ENCODE peak calls at places on chromosome 20, in four cellular contexts. K is cardiac muscle cell, N is ovary, R is WERI-Rb-1. E is an unnamed sample. For H3K27me3, the result is how much of the 10 kb centered on the place peaks cover.

GRCh38 chr20:7695622-7696021 is 244.6 kb downstream of the HAO1 start:
- DNase-seq in K (peak), N (no peak), R (no peak), E (no peak)

GRCh38 chr20:9255171-9255570 is 186.3 kb downstream of the PLCB4 start:
- DNase-seq in K (no peak), N (no peak), R (no peak), E (no peak)

GRCh38 chr20:6416371-6416770 is 293.5 kb upstream of the FERMT1 start:
- DNase-seq in K (no peak), N (no peak), R (no peak), E (no peak)

GRCh38 chr20:11912013-11912663 is 5.6 kb upstream of the BTBD3 start:
- DNase-seq in K (peak), N (no peak), R (peak), E (peak)

GRCh38 chr20:61487346-61488022 is 235.4 kb downstream of the CDH4 start:
- DNase-seq in K (no peak), N (no peak), R (no peak), E (no peak)

GRCh38 chr20:25281541-25281991 is 33.7 kb downstream of the PYGB start:
- DNase-seq in K (no peak), N (peak), R (peak), E (peak)

GRCh38 chr20:56463428-56463827 is 5.0 kb upstream of the RTF2 start:
- DNase-seq in K (no peak), N (no peak), R (no peak), E (no peak)

GRCh38 chr20:8094415-8094818 is 37.6 kb upstream of the PLCB1 start:
- DNase-seq in K (peak), N (peak), R (no peak), E (peak)

GRCh38 chr20:21173496-21174025 is 47.7 kb downstream of the KIZ start:
- DNase-seq in K (peak), N (no peak), R (no peak), E (no peak)

GRCh38 chr20:64037498-64038213 is 1.7 kb downstream of the C20orf204 start:
- DNase-seq in K (no peak), N (no peak), R (peak), E (peak)

GRCh38 chr20:62595491-62595890 is 46.8 kb upstream of the SLCO4A1 start:
- DNase-seq in K (peak), N (peak), R (no peak), E (no peak)

GRCh38 chr20:45138451-45139300 is 14.4 kb upstream of the WFDC12 start:
- DNase-seq in K (peak), N (no peak), R (peak), E (peak)

GRCh38 chr20:54512694-54513093 is 37.3 kb downstream of the DOK5 start:
- DNase-seq in K (no peak), N (no peak), R (no peak), E (no peak)

GRCh38 chr20:62651285-62652021 is 9.2 kb downstream of the SLCO4A1 start:
- DNase-seq in K (peak), N (peak), R (no peak), E (peak)

GRCh38 chr20:47338131-47338628 is 18.3 kb downstream of the ZMYND8 start:
- DNase-seq in K (no peak), N (no peak), R (no peak), E (no peak)

GRCh38 chr20:19015326-19015725 is 197.1 kb upstream of the SLC24A3 start:
- DNase-seq in K (no peak), N (no peak), R (no peak), E (no peak)

GRCh38 chr20:43751167-43752050 is 24.6 kb upstream of the GTSF1L start:
- DNase-seq in K (peak), N (no peak), R (no peak), E (no peak)

GRCh38 chr20:12594410-12595130 is 414.2 kb upstream of the SPTLC3 start:
- DNase-seq in K (peak), N (no peak), R (no peak), E (peak)

GRCh38 chr20:3980260-3981131 is 34.9 kb downstream of the RNF24 start:
- DNase-seq in K (peak), N (no peak), R (no peak), E (peak)

GRCh38 chr20:13771853-13772453 is 12.8 kb downstream of the ESF1 start:
- DNase-seq in K (peak), N (no peak), R (no peak), E (no peak)

GRCh38 chr20:59232618-59233017 is 67.8 kb upstream of the EDN3 start:
- DNase-seq in K (no peak), N (no peak), R (no peak), E (no peak)

GRCh38 chr20:32602273-32602672 is 17.1 kb upstream of the NOL4L start:
- DNase-seq in K (no peak), N (no peak), R (no peak), E (no peak)
- H3K27me3 ChIP-seq in K (under half), N (under half), R (under half), E (under half)

DNA sequence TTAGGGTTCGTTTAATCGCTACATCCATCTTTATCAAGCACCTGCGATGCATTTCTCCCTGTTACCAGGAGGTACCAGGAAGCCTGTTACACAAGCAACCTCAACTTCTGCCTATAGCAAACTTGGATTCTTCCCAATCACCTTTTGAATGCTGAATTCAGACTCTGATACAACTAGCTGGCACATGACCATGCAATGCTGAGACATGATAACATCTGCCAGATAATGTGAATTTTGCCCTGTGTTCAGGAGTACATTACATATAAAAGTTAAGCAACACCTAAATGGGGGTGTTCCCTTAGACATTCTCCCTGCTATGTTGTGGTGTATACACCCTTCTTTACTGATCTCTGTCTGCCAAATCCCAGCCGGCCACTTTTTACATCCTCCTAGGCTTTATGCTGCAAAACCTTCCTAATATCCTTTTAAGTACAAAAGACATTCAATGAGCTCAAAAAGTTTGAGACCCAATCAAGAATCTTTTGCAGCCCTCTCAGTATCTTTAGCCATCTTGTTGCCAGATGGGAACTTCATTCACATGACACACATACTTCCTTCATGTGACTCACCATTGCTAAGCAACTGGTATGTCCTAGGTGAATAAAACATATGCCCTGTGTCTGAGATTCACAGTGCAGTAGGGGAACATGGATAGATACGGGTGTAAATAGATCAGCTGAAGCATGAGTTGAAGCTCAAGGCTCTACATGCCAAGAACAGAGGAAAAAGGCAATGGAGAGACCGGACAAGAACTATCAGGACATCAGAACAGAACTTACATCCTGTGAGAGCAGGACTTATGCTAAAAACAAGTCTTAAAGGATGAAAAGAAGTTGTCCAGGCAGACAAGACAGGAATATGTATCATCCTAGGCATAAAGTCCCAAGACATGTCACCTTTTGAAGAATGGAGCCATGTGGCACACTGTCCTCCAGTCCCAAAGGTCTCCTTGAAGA is 84.3 kb downstream of the ZHX3 start:
- DNase-seq in K (peak), N (no peak), R (no peak), E (no peak)
- H3K4me3 ChIP-seq in K (no peak), N (no peak), R (no peak), E (peak)

GRCh38 chr20:38115205-38115604 is 49.9 kb downstream of the TGM2 start:
- DNase-seq in K (no peak), N (no peak), R (no peak), E (no peak)
- TF ChIP-seq CTCF in K (no peak), N (no peak), R (no peak), E (peak)

GRCh38 chr20:23199356-23199755 is 113.2 kb upstream of the CD93 start:
- DNase-seq in K (no peak), N (no peak), R (no peak), E (no peak)
- H3K27me3 ChIP-seq in K (under half), N (under half), R (half or more), E (under half)

DNA sequence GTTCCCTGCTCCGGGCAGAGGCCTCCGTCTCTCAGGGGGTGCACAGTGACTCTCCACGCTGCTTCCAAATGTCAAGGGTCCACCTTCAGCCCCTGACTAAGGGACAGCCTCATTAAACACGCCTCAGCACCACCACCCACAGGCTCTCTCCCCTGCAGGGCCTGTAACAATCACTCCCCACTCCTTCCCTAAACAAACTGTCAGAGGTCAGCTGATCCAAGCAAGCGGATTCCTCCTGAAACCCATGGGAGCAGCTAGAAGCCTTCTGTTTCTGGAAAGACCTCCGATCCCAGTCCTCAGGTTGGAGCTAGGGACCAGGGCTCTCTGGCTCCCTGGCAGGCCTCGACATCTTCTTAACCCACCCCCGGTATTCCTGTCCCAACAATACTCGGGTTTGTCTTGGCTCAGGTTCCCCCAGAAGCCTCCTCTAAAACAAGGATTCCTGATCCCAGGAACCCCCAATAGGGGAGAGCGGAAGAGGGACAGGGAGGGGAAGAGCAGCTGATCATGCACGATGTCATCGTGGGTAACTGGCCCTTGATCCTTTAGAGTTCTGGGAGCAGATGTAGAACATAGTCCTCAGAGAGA is 180.9 kb downstream of the ZNF217 start:
- DNase-seq in K (no peak), N (no peak), R (no peak), E (no peak)
- H3K4me3 ChIP-seq in K (no peak), N (no peak), R (no peak), E (no peak)

GRCh38 chr20:50509923-50510705 is at the start of gene PTPN1:
- DNase-seq in K (peak), N (peak), R (peak), E (peak)
- TF ChIP-seq CTCF in K (no peak), N (no peak), R (no peak), E (no peak)

DNA sequence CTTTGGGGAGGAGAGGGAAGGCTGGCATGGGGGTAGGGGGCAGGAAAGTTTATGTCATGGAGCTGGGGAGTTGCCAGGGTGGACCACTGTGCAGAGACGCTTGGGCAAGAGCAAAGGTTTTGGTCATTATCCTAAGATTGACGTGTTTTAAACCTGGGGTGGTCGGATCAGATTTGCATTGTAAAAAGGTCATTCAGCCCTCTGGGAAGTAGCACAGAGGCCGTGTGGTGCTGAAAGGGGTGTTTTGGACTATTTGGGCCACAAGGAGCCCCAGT is 184.7 kb downstream of the ANKRD60 start:
- DNase-seq in K (no peak), N (no peak), R (no peak), E (no peak)
- H3K27me3 ChIP-seq in K (under half), N (under half), R (under half), E (under half)

E was measured in BE2C.